ENCODE peak calls at places on chromosomes 11 and 22, in five cellular contexts. V is trophoblast cell, P is mesenchymal stem cell, Z is neuronal stem cell, T is IMR-90. E is an unnamed sample.

GRCh38 chr22:46180370-46181137 is 30.2 kb downstream of the PPARA start:
- DNase-seq in V (peak; percentile 29), P (peak; percentile 24), Z (no peak), T (no peak), E (peak; percentile 40)

GRCh38 chr22:46007003-46007847 is 30.3 kb upstream of the WNT7B start:
- DNase-seq in V (peak; percentile 76), P (peak; percentile 59), Z (no peak), T (peak; percentile 72), E (no peak)

GRCh38 chr22:39677967-39678366 is 107.4 kb downstream of the CACNA1I start:
- DNase-seq in V (no peak), P (no peak), Z (no peak), T (no peak), E (no peak)

GRCh38 chr11:125496465-125496817 is 376 bp upstream of the FEZ1 start:
- DNase-seq in V (no peak), P (no peak), Z (no peak), T (no peak), E (no peak)

GRCh38 chr11:41878158-41878557 is 418.7 kb upstream of the LRRC4C start:
- DNase-seq in V (no peak), P (peak; percentile 7), Z (no peak), T (no peak), E (no peak)

GRCh38 chr11:43802509-43802908 is 78.1 kb upstream of the ALKBH3 start:
- DNase-seq in V (no peak), P (no peak), Z (no peak), T (peak; percentile 16), E (peak; percentile 27)

GRCh38 chr11:94675239-94675638 is 92.9 kb upstream of the AMOTL1 start:
- DNase-seq in V (no peak), P (no peak), Z (no peak), T (no peak), E (no peak)

GRCh38 chr11:62908468-62909072 is 12.6 kb downstream of the CHRM1 start:
- DNase-seq in V (no peak), P (no peak), Z (no peak), T (no peak), E (no peak)

GRCh38 chr11:92324890-92325289 is 100.3 kb downstream of the FAT3 start:
- DNase-seq in V (peak; percentile 86), P (no peak), Z (no peak), T (no peak), E (no peak)

GRCh38 chr11:72770799-72771198 is 18.6 kb upstream of the ARAP1 start:
- DNase-seq in V (no peak), P (no peak), Z (no peak), T (no peak), E (no peak)

GRCh38 chr11:116404143-116404800 is 368.5 kb downstream of the BUD13 start:
- DNase-seq in V (no peak), P (no peak), Z (no peak), T (no peak), E (no peak)

GRCh38 chr22:49788492-49788891 is 39.2 kb downstream of the BRD1 start:
- DNase-seq in V (no peak), P (peak; percentile 10), Z (no peak), T (no peak), E (no peak)

GRCh38 chr11:47870404-47870803 is 22.3 kb upstream of the NUP160 start:
- DNase-seq in V (no peak), P (no peak), Z (no peak), T (no peak), E (no peak)

GRCh38 chr11:44257338-44258189 is 52.4 kb downstream of the ALX4 start:
- DNase-seq in V (no peak), P (no peak), Z (no peak), T (no peak), E (no peak)

GRCh38 chr11:130145975-130146776 is 13.4 kb upstream of the ST14 start:
- DNase-seq in V (peak; percentile 98), P (no peak), Z (no peak), T (no peak), E (peak; percentile 95)

GRCh38 chr11:30429550-30429949 is 106.6 kb downstream of the ARL14EP start:
- DNase-seq in V (no peak), P (no peak), Z (no peak), T (no peak), E (no peak)

GRCh38 chr22:42281284-42281683 is 10.8 kb upstream of the TCF20 start:
- DNase-seq in V (no peak), P (no peak), Z (no peak), T (no peak), E (no peak)

GRCh38 chr11:112004389-112004788 is 20.8 kb upstream of the DLAT start:
- DNase-seq in V (no peak), P (no peak), Z (no peak), T (no peak), E (peak; percentile 63)

GRCh38 chr22:46826438-46826837 is 64.0 kb downstream of the TBC1D22A start:
- DNase-seq in V (no peak), P (no peak), Z (no peak), T (no peak), E (no peak)

GRCh38 chr11:33329705-33330329 is 72.6 kb downstream of the HIPK3 start:
- DNase-seq in V (peak; percentile 11), P (peak; percentile 70), Z (no peak), T (peak; percentile 72), E (peak; percentile 64)

GRCh38 chr11:16418698-16419097 is 62.4 kb upstream of the SOX6 start:
- DNase-seq in V (no peak), P (no peak), Z (no peak), T (peak; percentile 17), E (no peak)

GRCh38 chr11:22192642-22193347 is at the start of gene ANO5:
- DNase-seq in V (no peak), P (no peak), Z (peak; percentile 66), T (no peak), E (peak; percentile 85)

GRCh38 chr22:28799834-28800307 is 498 bp downstream of the XBP1 start:
- DNase-seq in V (peak; percentile 68), P (peak; percentile 62), Z (peak; percentile 53), T (peak; percentile 54), E (peak; percentile 70)

GRCh38 chr22:28799125-28799833 is 1.1 kb downstream of the XBP1 start:
- DNase-seq in V (peak; percentile 78), P (peak; percentile 99), Z (no peak), T (peak; percentile 96), E (peak; percentile 74)

GRCh38 chr22:28798810-28799124 is 1.6 kb downstream of the XBP1 start:
- DNase-seq in V (no peak), P (no peak), Z (no peak), T (no peak), E (no peak)

GRCh38 chr22:28801845-28802594 is 1.7 kb upstream of the XBP1 start:
- DNase-seq in V (no peak), P (no peak), Z (no peak), T (no peak), E (no peak)

GRCh38 chr22:28800308-28801041 is at the start of gene XBP1:
- DNase-seq in V (peak; percentile 96), P (peak; percentile 95), Z (peak; percentile 92), T (peak; percentile 93), E (peak; percentile 96)
- H3K23ac ChIP-seq in V (no peak within 1 kb of the TSS), P (peak within 1 kb of the TSS; percentile 92), Z (peak within 1 kb of the TSS; percentile 95), T (peak within 1 kb of the TSS; percentile 98), E (peak within 1 kb of the TSS; percentile 54)

GRCh38 chr11:70050243-70050642 is 27.9 kb upstream of the ANO1 start:
- DNase-seq in V (no peak), P (no peak), Z (no peak), T (no peak), E (no peak)

GRCh38 chr11:70049045-70049444 is 29.1 kb upstream of the ANO1 start:
- DNase-seq in V (no peak), P (no peak), Z (no peak), T (no peak), E (no peak)

GRCh38 chr11:70046089-70046488 is 32.0 kb upstream of the ANO1 start:
- DNase-seq in V (no peak), P (no peak), Z (no peak), T (no peak), E (no peak)

GRCh38 chr11:70043482-70043881 is 34.6 kb upstream of the ANO1 start:
- DNase-seq in V (no peak), P (no peak), Z (no peak), T (no peak), E (no peak)

DNA sequence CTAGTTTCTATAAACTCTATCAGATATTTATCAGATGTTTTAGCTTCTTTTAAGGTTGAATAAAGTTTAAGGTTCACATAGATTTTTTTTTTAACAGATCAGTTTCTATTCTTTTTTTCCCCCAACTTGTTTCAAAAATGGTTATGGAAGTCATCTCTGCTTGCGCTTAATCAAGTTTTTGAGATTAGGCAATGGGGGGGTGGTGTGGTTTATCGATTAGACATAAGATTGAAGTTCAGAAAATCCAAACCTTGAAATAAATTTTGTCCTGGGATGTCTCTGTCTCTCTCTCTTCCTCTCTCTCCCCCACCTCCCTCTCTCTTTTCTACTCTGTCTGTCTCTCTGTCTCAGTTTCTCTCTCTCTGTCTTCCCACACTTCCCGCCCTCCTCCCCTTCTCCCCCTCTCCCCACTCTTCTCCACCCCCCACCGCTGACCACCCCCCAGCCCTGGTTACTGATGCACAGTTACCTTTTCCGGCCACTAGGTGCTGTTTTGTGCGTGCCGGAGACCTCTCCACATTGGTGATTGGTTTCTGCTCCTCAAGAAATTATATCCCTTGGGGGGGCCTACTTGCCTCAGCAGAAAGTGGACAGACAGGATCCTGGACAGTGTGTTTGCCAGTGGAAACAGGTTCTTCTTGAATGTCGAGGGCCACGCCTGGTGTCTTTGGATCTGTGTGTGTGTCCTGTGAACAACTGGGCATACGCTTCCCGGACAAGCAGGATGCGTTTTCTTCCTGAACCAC is 29.7 kb upstream of the ANO1 start:
- DNase-seq in V (peak; percentile 36), P (peak; percentile 12), Z (peak; percentile 30), T (no peak), E (peak; percentile 45)
- H3K36me3 ChIP-seq in V (no peaks in the 10 kb centered on the region), P (no peaks in the 10 kb centered on the region), Z (no peaks in the 10 kb centered on the region), T (no peaks in the 10 kb centered on the region), E (no peaks in the 10 kb centered on the region)

GRCh38 chr11:68257477-68258362 is 14.1 kb downstream of the C11orf24 start:
- DNase-seq in V (peak; percentile 92), P (peak; percentile 87), Z (peak; percentile 84), T (peak; percentile 83), E (peak; percentile 93)
- H3K4ac ChIP-seq in V (no peak overlapping the region), P (peak overlapping the region; percentile 57), Z (peak overlapping the region; percentile 87), T (peak overlapping the region; percentile 55), E (no peak overlapping the region)

GRCh38 chr11:9332655-9333054 is 18.3 kb upstream of the TMEM41B start:
- DNase-seq in V (peak; percentile 48), P (no peak), Z (no peak), T (no peak), E (no peak)

DNA sequence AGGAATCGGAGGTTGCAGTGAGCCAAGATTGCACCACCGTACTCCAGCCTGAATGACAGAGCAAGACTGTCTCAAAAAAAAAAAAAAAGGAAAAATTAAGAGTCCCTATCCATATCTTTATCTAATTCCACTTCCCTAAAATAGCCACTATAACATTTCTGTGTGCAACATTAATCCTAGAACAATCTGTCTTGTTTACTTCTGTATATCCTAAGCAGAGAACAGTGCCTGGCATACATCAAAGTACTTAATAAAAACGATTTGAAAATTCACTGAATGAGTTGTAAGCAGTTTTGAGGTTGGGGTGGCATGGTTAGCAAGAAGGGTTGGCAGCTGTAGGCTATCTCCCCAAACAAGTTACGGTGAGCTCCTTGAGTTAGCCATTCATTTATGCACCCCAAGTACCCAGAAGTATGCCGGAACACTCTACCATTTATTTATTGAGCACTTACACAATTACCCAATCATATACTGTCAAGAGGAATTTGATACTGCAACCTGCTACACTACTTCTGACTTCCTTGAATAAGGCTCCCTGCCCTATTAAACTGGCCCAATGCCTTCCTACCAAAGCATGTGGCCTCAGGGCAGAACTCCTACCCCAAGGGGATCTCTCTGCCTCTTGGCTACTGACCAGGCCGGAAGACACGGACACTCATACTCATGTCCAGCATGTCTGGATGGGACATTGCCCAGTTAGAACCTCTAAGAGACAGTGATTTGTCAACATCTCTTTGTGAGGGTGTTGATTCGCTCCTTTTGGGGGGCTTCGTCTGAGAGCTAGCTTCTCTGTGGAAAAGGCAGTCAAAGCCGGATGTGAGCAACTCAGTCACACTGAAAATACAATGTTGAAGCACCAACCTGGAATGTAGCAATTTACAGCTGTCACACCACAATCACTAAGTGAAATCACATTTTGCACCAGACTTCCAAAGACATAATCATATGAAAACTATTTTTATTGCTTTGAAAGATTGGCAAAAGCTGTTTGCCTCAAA is 16.3 kb upstream of the TMEM41B start:
- DNase-seq in V (peak; percentile 18), P (peak; percentile 48), Z (no peak), T (peak; percentile 57), E (no peak)
- H3K23ac ChIP-seq in V (no peak overlapping the region), P (no peak overlapping the region), Z (no peak overlapping the region), T (peak overlapping the region; percentile 45), E (no peak overlapping the region)

E was measured in mesendoderm.